ENCODE peak calls at places on chromosomes 16 and 17, in four cellular contexts. F, G, W and S are unnamed samples.

GRCh38 chr17:75010683-75011406 is 1.6 kb upstream of the MRPL58 start:
- DNase-seq in F (peak; percentile 52), G (no peak), W (peak; percentile 47), S (no peak)

GRCh38 chr16:15034266-15035162 is 21.4 kb downstream of the NTAN1 start:
- DNase-seq in F (no peak), G (no peak), W (no peak), S (no peak)

GRCh38 chr17:66373944-66374817 is 71.8 kb downstream of the PRKCA start:
- DNase-seq in F (peak; percentile 79), G (no peak), W (peak; percentile 17), S (no peak)

GRCh38 chr16:77511053-77511452 is 76.2 kb upstream of the ADAMTS18 start:
- DNase-seq in F (no peak), G (no peak), W (no peak), S (no peak)

GRCh38 chr16:88651276-88651988 is 579 bp upstream of the CYBA start:
- DNase-seq in F (no peak), G (peak; percentile 99), W (no peak), S (peak; percentile 72)

GRCh38 chr16:81838794-81839193 is 59.7 kb downstream of the PLCG2 start:
- DNase-seq in F (no peak), G (no peak), W (peak; percentile 50), S (peak; percentile 42)

GRCh38 chr16:67375161-67375560 is 18.1 kb downstream of the TPPP3 start:
- DNase-seq in F (no peak), G (no peak), W (no peak), S (no peak)

GRCh38 chr16:4465977-4466779 is 8.2 kb downstream of the NMRAL1 start:
- DNase-seq in F (no peak), G (no peak), W (no peak), S (no peak)

GRCh38 chr16:56252835-56253234 is 61.5 kb downstream of the GNAO1 start:
- DNase-seq in F (no peak), G (no peak), W (no peak), S (no peak)

GRCh38 chr16:23784811-23785447 is 30.1 kb downstream of the CHP2 start:
- DNase-seq in F (no peak), G (no peak), W (peak; percentile 45), S (no peak)

GRCh38 chr16:75801307-75801706 is 75.0 kb upstream of the CPHXL start:
- DNase-seq in F (no peak), G (no peak), W (peak; percentile 11), S (no peak)

GRCh38 chr17:71809537-71809936 is 311.3 kb upstream of the SOX9 start:
- DNase-seq in F (no peak), G (no peak), W (peak; percentile 2), S (no peak)